ENCODE peak calls at places on chromosome 4, in six cellular contexts. F is neuronal stem cell, R is H1, S is IMR-90, A is mesendoderm, H is trophoblast cell. X is an unnamed sample.

GRCh38 chr4:8289151-8289750 is 19.7 kb downstream of the HTRA3 start:
- DNase-seq in F (no peak), R (no peak), S (no peak), A (no peak), H (peak; percentile 86), X (no peak)

GRCh38 chr4:40194602-40195161 is 2.1 kb upstream of the RHOH start:
- DNase-seq in F (no peak), R (no peak), S (peak; percentile 45), A (no peak), H (no peak), X (peak; percentile 68)

GRCh38 chr4:13248621-13249298 is 235.4 kb downstream of the RAB28 start:
- DNase-seq in F (no peak), R (no peak), S (peak; percentile 6), A (peak; percentile 48), H (peak; percentile 7), X (peak; percentile 80)

GRCh38 chr4:111960241-111960667 is 185.0 kb upstream of the FAM241A start:
- DNase-seq in F (no peak), R (no peak), S (no peak), A (no peak), H (peak; percentile 89), X (peak; percentile 62)

GRCh38 chr4:21117771-21118170 is 417.5 kb downstream of the PACRGL start:
- DNase-seq in F (no peak), R (no peak), S (no peak), A (no peak), H (no peak), X (no peak)

GRCh38 chr4:102318526-102318925 is 26.8 kb downstream of the SLC39A8 start:
- DNase-seq in F (no peak), R (no peak), S (no peak), A (no peak), H (peak; percentile 59), X (no peak)

GRCh38 chr4:111045992-111046391 is 423.1 kb upstream of the PITX2 start:
- DNase-seq in F (no peak), R (no peak), S (no peak), A (peak; percentile 21), H (no peak), X (no peak)

GRCh38 chr4:175405961-175406360 is 406.1 kb downstream of the GPM6A start:
- DNase-seq in F (no peak), R (no peak), S (no peak), A (no peak), H (no peak), X (no peak)

GRCh38 chr4:6463311-6464289 is 8.8 kb downstream of the PPP2R2C start:
- DNase-seq in F (no peak), R (no peak), S (no peak), A (no peak), H (no peak), X (no peak)

GRCh38 chr4:159765402-159765801 is 662.5 kb downstream of the RAPGEF2 start:
- DNase-seq in F (no peak), R (no peak), S (no peak), A (no peak), H (no peak), X (no peak)

GRCh38 chr4:147837854-147838253 is 106.0 kb downstream of the ARHGAP10 start:
- DNase-seq in F (no peak), R (no peak), S (no peak), A (no peak), H (no peak), X (no peak)

GRCh38 chr4:90293320-90293719 is 166.1 kb downstream of the CCSER1 start:
- DNase-seq in F (no peak), R (no peak), S (peak; percentile 27), A (no peak), H (peak; percentile 22), X (peak; percentile 5)

GRCh38 chr4:158530391-158530790 is 8.7 kb downstream of the RXFP1 start:
- DNase-seq in F (no peak), R (no peak), S (peak; percentile 6), A (no peak), H (no peak), X (no peak)

GRCh38 chr4:176343286-176343685 is 23.5 kb downstream of the SPCS3 start:
- DNase-seq in F (no peak), R (no peak), S (no peak), A (no peak), H (no peak), X (no peak)

GRCh38 chr4:57023104-57023503 is 44.4 kb downstream of the POLR2B start:
- DNase-seq in F (no peak), R (no peak), S (peak; percentile 97), A (no peak), H (no peak), X (peak; percentile 89)

GRCh38 chr4:41204400-41204978 is 9.9 kb downstream of the APBB2 start:
- DNase-seq in F (no peak), R (no peak), S (peak; percentile 83), A (peak; percentile 73), H (peak; percentile 31), X (peak; percentile 77)

GRCh38 chr4:102328045-102328444 is 17.2 kb downstream of the SLC39A8 start:
- DNase-seq in F (no peak), R (no peak), S (no peak), A (peak; percentile 59), H (no peak), X (no peak)

GRCh38 chr4:26069218-26069617 is 155.2 kb downstream of the SMIM20 start:
- DNase-seq in F (peak; percentile 24), R (no peak), S (peak; percentile 47), A (peak; percentile 81), H (peak; percentile 19), X (no peak)

GRCh38 chr4:172042714-172043114 is 229.5 kb downstream of the GALNTL6 start:
- DNase-seq in F (no peak), R (no peak), S (no peak), A (no peak), H (peak; percentile 79), X (no peak)

GRCh38 chr4:183154701-183155391 is 55.8 kb downstream of the WWC2 start:
- DNase-seq in F (no peak), R (no peak), S (peak; percentile 24), A (peak; percentile 76), H (no peak), X (no peak)

GRCh38 chr4:15765910-15766703 is 12.0 kb upstream of the CD38 start:
- DNase-seq in F (no peak), R (no peak), S (no peak), A (no peak), H (no peak), X (no peak)

GRCh38 chr4:181312066-181312465 is 931.1 kb upstream of the TENM3 start:
- DNase-seq in F (no peak), R (no peak), S (no peak), A (no peak), H (no peak), X (no peak)

GRCh38 chr4:5165419-5166369 is 114.4 kb downstream of the STK32B start:
- DNase-seq in F (no peak), R (no peak), S (peak; percentile 64), A (peak; percentile 71), H (no peak), X (peak; percentile 74)

GRCh38 chr4:85968945-85969830 is 390.7 kb downstream of the MAPK10 start:
- DNase-seq in F (peak; percentile 24), R (no peak), S (peak; percentile 72), A (peak; percentile 52), H (peak; percentile 82), X (peak; percentile 72)

GRCh38 chr4:159401791-159402380 is 299.0 kb downstream of the RAPGEF2 start:
- DNase-seq in F (no peak), R (no peak), S (peak; percentile 98), A (peak; percentile 64), H (peak; percentile 26), X (peak; percentile 96)

GRCh38 chr4:687048-687974 is 1.6 kb downstream of the SLC49A3 start:
- DNase-seq in F (no peak), R (no peak), S (peak; percentile 77), A (peak; percentile 69), H (peak; percentile 92), X (peak; percentile 94)
- H3K4me3 ChIP-seq in F (no peak overlapping the region), R (no peak overlapping the region), S (no peak overlapping the region), A (no peak overlapping the region), H (no peak overlapping the region), X (peak overlapping the region; percentile 83)

GRCh38 chr4:169619958-169620845 is at the start of gene CLCN3:
- DNase-seq in F (peak; percentile 94), R (peak; percentile 84), S (peak; percentile 94), A (peak; percentile 99), H (peak; percentile 100), X (peak; percentile 99)
- H2BK120ac ChIP-seq in F (no peak within 1 kb of the TSS), R (no peak within 1 kb of the TSS), S (peak within 1 kb of the TSS; percentile 88), A (no peak within 1 kb of the TSS), H (peak within 1 kb of the TSS; percentile 13), X (peak within 1 kb of the TSS; percentile 76)

GRCh38 chr4:139553751-139554670 is 2.0 kb downstream of the SETD7 start:
- DNase-seq in F (no peak), R (no peak), S (no peak), A (peak; percentile 62), H (no peak), X (peak; percentile 45)

GRCh38 chr4:139550724-139551429 is 5.1 kb downstream of the SETD7 start:
- DNase-seq in F (no peak), R (no peak), S (peak; percentile 45), A (peak; percentile 96), H (no peak), X (peak; percentile 69)

GRCh38 chr4:139554726-139555072 is 1.3 kb downstream of the SETD7 start:
- DNase-seq in F (no peak), R (no peak), S (no peak), A (no peak), H (no peak), X (no peak)

GRCh38 chr4:139552908-139553307 is 3.1 kb downstream of the SETD7 start:
- DNase-seq in F (no peak), R (no peak), S (no peak), A (no peak), H (no peak), X (peak; percentile 31)

DNA sequence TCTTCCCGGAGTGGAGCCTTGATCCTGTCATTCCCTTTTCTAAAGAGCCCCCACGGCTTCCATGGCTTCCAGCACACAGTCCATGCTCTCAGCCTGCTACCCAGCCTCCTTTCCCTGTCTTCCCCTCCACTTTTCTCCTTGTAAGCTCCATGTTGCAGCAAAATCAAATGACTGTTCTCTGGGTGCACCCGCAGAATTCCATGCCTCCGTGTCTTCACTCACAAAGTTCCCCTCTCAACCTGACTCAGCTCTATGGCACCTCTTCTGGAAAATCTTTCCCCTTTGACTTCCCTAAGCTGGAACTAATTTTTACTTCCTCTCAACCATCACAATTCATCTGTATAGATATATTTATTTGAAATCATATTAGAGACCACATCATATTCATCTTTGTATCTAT is 3.5 kb downstream of the SETD7 start:
- DNase-seq in F (no peak), R (no peak), S (peak; percentile 53), A (peak; percentile 37), H (peak; percentile 33), X (peak; percentile 75)
- H3K4me3 ChIP-seq in F (no peak overlapping the region), R (no peak overlapping the region), S (no peak overlapping the region), A (no peak overlapping the region), H (no peak overlapping the region), X (no peak overlapping the region)

DNA sequence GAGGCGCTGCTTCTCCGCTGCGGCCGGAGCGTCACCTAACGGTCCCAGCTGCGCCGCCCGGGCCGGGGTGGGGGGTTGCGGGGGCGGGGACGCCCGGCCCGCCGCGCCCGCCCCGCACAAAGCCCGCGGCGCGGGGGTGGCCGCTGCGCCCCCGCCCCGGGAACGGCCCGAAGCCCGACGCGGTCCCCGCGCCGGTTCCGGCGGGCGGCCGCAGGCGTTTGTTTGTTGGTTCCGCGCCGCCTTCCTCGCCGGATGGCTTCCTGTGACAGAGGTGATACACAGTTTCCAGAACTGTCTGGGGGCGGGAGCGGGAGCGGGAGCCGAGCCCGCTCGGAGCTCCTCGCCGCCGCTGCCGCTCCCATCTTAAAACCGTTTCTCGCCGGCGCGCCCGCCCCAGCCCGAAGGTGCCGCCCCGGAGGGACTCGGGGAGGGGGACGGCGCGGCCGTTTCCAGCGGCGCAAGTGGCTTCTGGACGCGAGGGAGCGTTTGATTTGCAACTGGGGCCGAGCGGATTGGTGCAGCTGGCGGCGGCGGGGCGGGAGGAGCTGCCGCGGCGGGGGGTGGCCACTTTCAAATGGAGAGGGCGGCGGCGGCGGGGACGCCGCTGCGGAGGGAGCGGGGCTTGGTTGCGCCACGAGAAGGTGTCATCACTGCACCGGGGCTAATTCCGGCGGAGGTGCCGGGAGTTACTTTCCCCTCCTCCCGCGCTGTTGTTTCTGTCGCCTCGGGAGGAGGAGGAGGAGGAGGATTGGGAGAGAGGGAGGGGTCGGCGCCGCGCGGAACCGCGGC is 2.3 kb downstream of the JADE1 start:
- DNase-seq in F (peak; percentile 89), R (no peak), S (peak; percentile 90), A (peak; percentile 97), H (peak; percentile 85), X (peak; percentile 93)
- H2BK120ac ChIP-seq in F (peak overlapping the region; percentile 94), R (no peak overlapping the region), S (no peak overlapping the region), A (peak overlapping the region; percentile 70), H (peak overlapping the region; percentile 15), X (peak overlapping the region; percentile 92)

X was measured in mesenchymal stem cell.